ENCODE peak calls at places on chromosomes 1 and 21, in six cellular contexts. Z, N, B, F, G and K are unnamed samples. For H3K9me3, the result is how much of the 10 kb centered on the place peaks cover.

GRCh38 chr1:243213045-243213787 is 41.9 kb downstream of the CEP170 start:
- DNase-seq in N (no peak), G (no peak), B (no peak), Z (peak), F (no peak), K (peak)

GRCh38 chr1:170692866-170693575 is 29.1 kb downstream of the PRRX1 start:
- DNase-seq in F (no peak), Z (no peak), B (no peak), N (no peak), G (no peak), K (peak)

GRCh38 chr1:109425902-109426277 is 358 bp downstream of the PSMA5 start:
- DNase-seq in F (no peak), B (peak), Z (peak), G (peak), N (no peak), K (peak)

GRCh38 chr1:97364086-97364485 is 556.7 kb downstream of the DPYD start:
- DNase-seq in B (no peak), F (no peak), N (no peak), Z (no peak), G (no peak), K (peak)

GRCh38 chr21:39050839-39051560 is 132.3 kb downstream of the PSMG1 start:
- DNase-seq in Z (no peak), B (no peak), N (no peak), G (no peak), F (no peak), K (no peak)

GRCh38 chr21:44085491-44086321 is 21.5 kb upstream of the PWP2 start:
- DNase-seq in B (no peak), Z (no peak), N (no peak), F (no peak), G (no peak), K (no peak)

GRCh38 chr1:3909615-3910014 is 9.5 kb upstream of the C1orf174 start:
- DNase-seq in B (no peak), N (no peak), Z (no peak), F (no peak), G (no peak), K (no peak)

GRCh38 chr1:18907914-18908845 is 5.8 kb upstream of the ALDH4A1 start:
- DNase-seq in G (no peak), F (no peak), B (peak), Z (no peak), N (no peak), K (no peak)

GRCh38 chr1:156896490-156897033 is 3.0 kb downstream of the PEAR1 start:
- DNase-seq in G (peak), Z (peak), F (no peak), B (no peak), N (peak), K (peak)

GRCh38 chr1:37476460-37477197 is 2.2 kb downstream of the ZC3H12A start:
- DNase-seq in B (peak), G (peak), Z (peak), N (no peak), F (no peak), K (peak)

GRCh38 chr1:6625579-6626149 is 996 bp downstream of the THAP3 start:
- DNase-seq in G (no peak), N (no peak), Z (peak), F (no peak), B (peak), K (peak)

GRCh38 chr1:93707956-93708355 is 26.3 kb upstream of the BCAR3 start:
- DNase-seq in F (peak), G (no peak), N (no peak), Z (no peak), B (no peak), K (no peak)

GRCh38 chr1:27137022-27137542 is 17.8 kb downstream of the SLC9A1 start:
- DNase-seq in Z (no peak), F (no peak), B (peak), N (no peak), G (no peak), K (no peak)

GRCh38 chr1:40768146-40768990 is 15.2 kb upstream of the KCNQ4 start:
- DNase-seq in B (no peak), N (no peak), G (no peak), Z (no peak), F (no peak), K (no peak)

GRCh38 chr1:47871799-47872353 is 125.3 kb downstream of the TRABD2B start:
- DNase-seq in N (peak), F (no peak), B (no peak), G (peak), Z (peak), K (no peak)

GRCh38 chr1:175250027-175250426 is 57.5 kb upstream of the KIAA0040 start:
- DNase-seq in B (no peak), N (no peak), G (no peak), F (no peak), Z (no peak), K (no peak)

GRCh38 chr1:223720987-223721591 is 8.8 kb downstream of the CAPN2 start:
- DNase-seq in B (no peak), G (no peak), N (no peak), Z (peak), F (no peak), K (peak)

GRCh38 chr1:109266965-109267364 is 16.0 kb downstream of the PSRC1 start:
- DNase-seq in Z (no peak), B (no peak), N (no peak), G (no peak), F (no peak), K (peak)

GRCh38 chr1:26169201-26169600 is 438 bp upstream of the C1orf232 start:
- DNase-seq in N (no peak), F (no peak), G (no peak), Z (no peak), B (no peak), K (no peak)

GRCh38 chr21:43368685-43369084 is 58.2 kb downstream of the SIK1 start:
- DNase-seq in Z (no peak), B (no peak), F (no peak), G (no peak), N (no peak), K (no peak)

GRCh38 chr1:33609739-33610138 is 137.3 kb downstream of the ZSCAN20 start:
- DNase-seq in F (no peak), G (no peak), N (no peak), B (no peak), Z (no peak), K (no peak)

GRCh38 chr1:174534789-174535188 is 87.0 kb downstream of the GPR52 start:
- DNase-seq in Z (no peak), F (no peak), N (no peak), G (no peak), B (no peak), K (peak)

GRCh38 chr1:67771152-67771551 is 62.1 kb downstream of the GNG12 start:
- DNase-seq in G (no peak), N (no peak), F (no peak), Z (peak), B (peak), K (peak)

GRCh38 chr21:43365611-43366426 is 61.1 kb downstream of the SIK1 start:
- DNase-seq in F (no peak), Z (no peak), G (no peak), N (no peak), B (no peak), K (no peak)

GRCh38 chr1:89512996-89513395 is 11.6 kb upstream of the LRRC8B start:
- DNase-seq in Z (no peak), G (no peak), F (no peak), N (no peak), B (no peak), K (no peak)

GRCh38 chr1:176445402-176445801 is 17.6 kb upstream of the PAPPA2 start:
- DNase-seq in G (no peak), N (no peak), F (no peak), B (no peak), Z (no peak), K (no peak)

GRCh38 chr1:176448340-176448739 is 14.6 kb upstream of the PAPPA2 start:
- DNase-seq in B (no peak), F (no peak), N (no peak), G (no peak), Z (no peak), K (no peak)

GRCh38 chr1:176440176-176440575 is 22.8 kb upstream of the PAPPA2 start:
- DNase-seq in Z (no peak), N (no peak), F (no peak), G (no peak), B (no peak), K (no peak)

DNA sequence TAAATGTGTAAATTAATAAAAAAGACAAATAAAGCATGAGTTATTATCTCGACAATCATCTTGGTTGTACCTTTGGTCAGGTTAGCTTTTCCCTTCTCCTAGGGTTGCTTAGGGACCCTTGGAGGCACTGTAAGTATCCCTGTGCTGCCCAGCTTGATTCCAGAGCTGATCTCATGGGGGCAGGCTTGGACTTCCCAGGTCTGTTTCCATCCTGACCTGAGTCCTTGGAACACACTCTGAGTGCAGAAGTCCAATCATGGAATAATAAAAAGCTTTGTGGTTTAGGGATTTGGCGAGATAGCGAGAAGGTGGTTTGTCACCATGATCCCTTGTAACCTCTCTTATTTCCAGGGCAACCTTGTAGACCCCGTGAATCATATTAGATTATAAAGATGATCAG is 18.7 kb upstream of the PAPPA2 start:
- DNase-seq in F (no peak), B (no peak), Z (peak), G (no peak), N (no peak), K (no peak)
- TF ChIP-seq RAD21 in F (no peak), B (no peak), Z (no peak), G (no peak), N (no peak), K (no peak)

GRCh38 chr1:180917306-180918065 is 4.8 kb downstream of the KIAA1614 start:
- DNase-seq in Z (peak), G (no peak), N (peak), B (no peak), F (no peak), K (peak)
- TF ChIP-seq CTCF in Z (no peak), G (peak), N (peak), B (no peak), F (peak), K (peak)

DNA sequence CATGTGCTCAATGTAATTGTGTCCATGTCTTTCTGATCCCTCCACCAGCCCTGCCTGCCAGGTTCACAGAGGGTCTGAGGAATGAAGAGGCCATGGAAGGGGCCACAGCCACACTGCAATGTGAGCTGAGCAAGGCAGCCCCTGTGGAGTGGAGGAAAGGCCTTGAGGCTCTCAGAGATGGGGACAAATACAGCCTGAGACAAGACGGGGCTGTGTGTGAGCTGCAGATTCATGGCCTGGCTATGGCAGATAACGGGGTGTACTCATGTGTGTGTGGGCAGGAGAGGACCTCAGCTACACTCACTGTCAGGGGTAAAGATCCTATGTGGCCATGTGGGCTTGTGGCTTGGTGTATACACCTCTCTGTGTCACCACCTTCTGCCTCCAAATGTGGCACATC is 91.4 kb downstream of the OBSCN start:
- DNase-seq in F (no peak), N (no peak), G (no peak), B (no peak), Z (no peak), K (no peak)
- H3K9me3 ChIP-seq in F (under half), N (under half), G (under half), B (under half), Z (under half), K (under half)

GRCh38 chr1:24640288-24640687 is 2.8 kb upstream of the SRRM1 start:
- DNase-seq in B (peak), N (no peak), G (peak), Z (no peak), F (no peak), K (no peak)
- TF ChIP-seq RAD21 in B (no peak), N (no peak), G (no peak), Z (no peak), F (no peak), K (no peak)

DNA sequence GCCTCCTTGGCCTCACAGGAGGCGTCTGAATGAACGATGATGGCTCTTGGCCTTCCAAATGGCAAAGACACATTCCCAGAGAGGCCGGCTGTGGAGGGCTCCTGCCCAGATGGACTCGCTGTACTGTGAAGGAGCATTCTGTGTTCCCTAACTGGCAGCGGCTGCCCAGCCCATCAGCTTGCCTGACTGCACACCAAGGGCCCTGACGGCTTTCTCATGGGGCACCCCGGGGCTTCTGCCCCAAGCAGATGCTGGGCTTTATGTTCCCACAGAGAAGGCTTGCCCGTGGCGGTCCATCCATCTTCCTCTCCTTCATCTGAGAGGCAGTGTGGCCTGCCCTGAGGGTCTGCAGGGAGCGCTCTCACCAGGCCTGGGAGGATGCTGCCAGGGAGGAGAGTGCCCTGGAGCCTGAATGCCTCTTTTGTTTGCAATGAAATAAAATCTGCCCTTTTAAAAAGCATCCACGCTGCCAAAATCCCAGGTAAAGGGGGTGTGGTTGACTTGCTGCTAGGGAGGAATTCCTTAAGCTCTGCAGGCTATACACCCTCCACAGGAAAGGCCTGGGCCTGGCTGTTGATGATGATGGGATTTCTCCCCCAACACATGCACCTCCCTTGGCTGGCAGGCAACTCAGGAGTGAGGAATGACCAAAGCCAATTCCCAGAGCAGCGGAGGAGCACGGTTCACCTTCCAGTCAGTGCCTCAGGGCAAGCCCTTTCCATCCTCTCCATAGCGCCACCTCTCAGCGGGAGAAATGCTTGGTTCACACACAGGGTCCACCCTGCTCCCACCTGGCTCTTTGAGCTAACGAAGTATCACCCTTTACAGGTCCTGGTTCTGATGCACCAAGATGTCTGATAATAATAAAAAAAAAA is 84.7 kb upstream of the SSX2IP start:
- DNase-seq in N (no peak), G (no peak), F (no peak), Z (no peak), B (no peak), K (no peak)
- TF ChIP-seq CTCF in N (no peak), G (no peak), F (no peak), Z (no peak), B (no peak), K (no peak)

GRCh38 chr1:2820731-2821372 is 19.4 kb upstream of the TTC34 start:
- DNase-seq in B (no peak), G (no peak), N (no peak), Z (no peak), F (no peak), K (no peak)
- H3K9me3 ChIP-seq in B (under half), G (under half), N (under half), Z (under half), F (under half), K (half or more)